ENCODE peak calls at places on chromosomes 4 and X, in five cellular contexts. R, L, Q, S and J are unnamed samples.

GRCh38 chr4:139532951-139533350 is 23.1 kb downstream of the SETD7 start:
- DNase-seq in S (no peak), R (no peak), L (no peak), Q (no peak), J (no peak)

GRCh38 chr4:156974264-156974663 is 2.7 kb upstream of the PDGFC start:
- DNase-seq in S (no peak), L (no peak), R (no peak), Q (no peak), J (no peak)

GRCh38 chr4:146087856-146088255 is 87.7 kb upstream of the LSM6 start:
- DNase-seq in Q (no peak), S (no peak), L (no peak), R (no peak), J (no peak)

GRCh38 chr4:105236202-105236916 is 89.7 kb downstream of the TET2 start:
- DNase-seq in L (peak), S (no peak), R (no peak), Q (no peak), J (no peak)

GRCh38 chr4:184648220-184649025 is 824 bp downstream of the CASP3 start:
- DNase-seq in S (peak), R (no peak), Q (peak), L (no peak), J (no peak)

GRCh38 chrX:136450050-136450830 is 37.5 kb upstream of the BRS3 start:
- DNase-seq in L (no peak), S (no peak), Q (no peak), R (no peak), J (no peak)

GRCh38 chrX:53685711-53686110 is 808 bp downstream of the HUWE1 start:
- DNase-seq in Q (no peak), S (no peak), R (no peak), L (no peak), J (no peak)

GRCh38 chrX:31279359-31279758 is 207.5 kb upstream of the FTHL17 start:
- DNase-seq in Q (peak), R (no peak), L (no peak), S (no peak), J (no peak)

GRCh38 chr4:118756958-118757357 is 71.8 kb downstream of the METTL14 start:
- DNase-seq in R (no peak), L (no peak), Q (no peak), S (no peak), J (no peak)

GRCh38 chrX:30570505-30570904 is 7.1 kb downstream of the TASL start:
- DNase-seq in R (no peak), Q (no peak), L (no peak), S (no peak), J (no peak)

GRCh38 chr4:185654965-185655554 is 119.8 kb upstream of the PDLIM3 start:
- DNase-seq in Q (no peak), R (no peak), L (no peak), S (no peak), J (no peak)

GRCh38 chr4:125112536-125112935 is 202.2 kb upstream of the FAT4 start:
- DNase-seq in Q (no peak), L (no peak), S (no peak), R (no peak), J (no peak)
- H3K4me3 ChIP-seq in Q (no peak), L (no peak), S (no peak), R (no peak), J (no peak)

GRCh38 chr4:76605099-76605563 is 170.1 kb downstream of the SHROOM3 start:
- DNase-seq in L (no peak), Q (no peak), S (peak), R (no peak), J (no peak)

GRCh38 chr4:76607846-76608245 is 172.8 kb downstream of the SHROOM3 start:
- DNase-seq in R (no peak), Q (no peak), S (no peak), L (no peak), J (no peak)

GRCh38 chr4:76607266-76607799 is 172.3 kb downstream of the SHROOM3 start:
- DNase-seq in R (no peak), S (no peak), L (peak), Q (peak), J (no peak)

GRCh38 chr4:76610751-76611150 is 175.7 kb downstream of the SHROOM3 start:
- DNase-seq in L (no peak), Q (no peak), R (no peak), S (no peak), J (no peak)

DNA sequence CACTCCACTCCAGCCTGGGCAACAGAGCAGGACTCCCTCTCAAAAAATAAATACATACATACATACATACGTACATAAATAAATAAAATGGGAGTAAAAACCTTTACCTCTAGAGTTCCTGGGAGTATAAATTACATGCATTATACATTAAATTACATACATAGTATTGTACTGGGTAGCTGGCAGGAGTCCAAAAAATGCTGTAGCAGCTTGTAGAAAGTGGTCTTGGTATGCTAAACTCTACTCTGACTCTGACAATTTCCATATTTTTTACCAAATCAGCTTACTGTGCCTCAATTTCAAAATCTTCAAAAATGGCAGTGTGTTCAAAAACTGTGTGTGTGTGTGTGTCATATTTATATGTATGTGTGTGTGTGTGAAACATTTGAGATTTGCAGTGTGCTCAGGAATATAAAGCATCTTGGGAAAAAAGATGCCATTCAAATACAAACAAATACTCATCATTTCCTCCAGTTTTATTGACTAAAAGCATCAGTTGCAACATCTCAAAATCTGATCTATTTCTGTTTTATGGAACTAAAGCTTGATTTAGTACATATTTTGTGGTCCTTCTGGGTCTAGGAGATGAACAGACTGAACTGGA is 171.7 kb downstream of the SHROOM3 start:
- DNase-seq in Q (no peak), L (no peak), R (no peak), S (no peak), J (peak)
- H3K4me3 ChIP-seq in Q (no peak), L (no peak), R (no peak), S (no peak), J (no peak)

GRCh38 chr4:44916406-44916805 is 190.1 kb upstream of the GNPDA2 start:
- DNase-seq in L (no peak), S (no peak), R (no peak), Q (no peak), J (no peak)
- H3K4me3 ChIP-seq in L (no peak), S (peak), R (peak), Q (no peak), J (no peak)

DNA sequence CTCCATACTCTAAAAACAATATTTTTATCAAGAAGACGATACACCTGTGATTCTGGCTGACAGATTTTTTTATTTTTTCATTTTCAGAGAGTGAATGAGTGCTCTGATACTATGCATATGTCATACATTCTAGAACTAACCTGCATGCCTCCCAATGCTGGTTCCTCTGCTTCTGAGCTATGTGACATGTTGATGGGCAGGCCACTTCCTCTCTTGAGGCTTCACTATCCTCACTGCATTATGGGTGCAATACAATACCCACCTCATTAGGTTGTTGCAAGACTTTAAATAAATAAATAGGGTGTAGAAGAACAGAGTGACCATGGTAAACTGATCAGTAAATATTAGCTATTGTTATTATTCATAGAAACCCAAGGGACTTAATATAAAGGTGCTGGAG is 408.3 kb downstream of the HNRNPD start:
- DNase-seq in S (no peak), R (no peak), L (no peak), Q (no peak), J (no peak)
- H3K4me3 ChIP-seq in S (no peak), R (no peak), L (no peak), Q (no peak), J (no peak)

GRCh38 chrX:129779747-129780146 is at the start of gene SASH3:
- DNase-seq in Q (no peak), R (no peak), L (peak), S (no peak), J (no peak)
- H3K4me3 ChIP-seq in Q (no peak), R (no peak), L (peak), S (no peak), J (no peak)

GRCh38 chr4:23887989-23888388 is 1.9 kb downstream of the PPARGC1A start:
- DNase-seq in Q (no peak), S (no peak), L (no peak), R (no peak), J (no peak)

GRCh38 chr4:23887173-23887572 is 2.7 kb downstream of the PPARGC1A start:
- DNase-seq in R (no peak), L (no peak), S (no peak), Q (no peak), J (no peak)

GRCh38 chr4:23889814-23890269 is at the start of gene PPARGC1A:
- DNase-seq in L (no peak), S (peak), Q (peak), R (no peak), J (no peak)

GRCh38 chr4:23889368-23889767 is 479 bp downstream of the PPARGC1A start:
- DNase-seq in Q (no peak), R (no peak), S (no peak), L (no peak), J (no peak)

DNA sequence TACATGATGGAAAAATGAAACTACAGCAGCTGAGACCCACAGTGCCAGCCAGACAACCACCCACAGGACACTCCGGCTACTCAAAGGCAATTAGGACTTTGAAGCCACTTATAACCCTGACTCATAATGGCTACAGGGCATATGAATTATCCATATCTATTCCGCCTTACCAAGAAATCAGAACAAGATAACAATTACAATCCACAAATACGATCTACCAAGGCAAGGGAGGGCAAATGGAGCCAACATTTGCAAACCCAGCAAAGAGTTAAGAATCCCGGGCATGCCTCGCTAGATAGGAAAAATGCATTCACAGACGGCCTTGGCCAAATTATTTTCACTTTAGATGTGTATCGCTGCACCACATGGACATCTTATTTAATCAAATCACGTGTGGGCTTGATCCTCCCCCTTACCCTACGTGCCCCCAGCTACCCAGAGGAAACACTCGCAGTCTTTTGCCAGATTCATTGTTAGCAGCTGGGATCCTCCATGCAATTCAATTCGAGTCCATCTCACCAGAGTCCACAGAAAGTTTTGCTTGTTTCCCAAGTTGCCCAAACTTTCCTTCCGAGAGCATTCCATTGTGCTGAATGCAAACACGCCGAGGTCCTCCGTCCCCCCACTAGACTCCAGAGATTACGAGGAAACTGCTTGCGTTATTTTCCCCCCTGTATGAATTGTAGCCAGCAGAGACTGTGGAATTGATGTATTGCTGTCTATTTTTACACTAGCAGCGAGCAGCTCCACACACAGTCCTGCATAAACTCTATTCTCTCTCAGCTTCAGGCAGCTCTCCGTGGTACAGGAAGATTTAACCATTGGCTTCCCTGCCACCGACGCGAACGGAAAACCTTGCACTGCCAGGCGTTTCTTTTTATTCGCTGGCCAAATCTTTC is 1.2 kb downstream of the PPARGC1A start:
- DNase-seq in S (no peak), L (no peak), Q (peak), R (no peak), J (no peak)
- H3K4me3 ChIP-seq in S (peak), L (no peak), Q (peak), R (peak), J (peak)

GRCh38 chrX:37904833-37905232 is 57.5 kb upstream of the DYNLT3 start:
- DNase-seq in R (no peak), S (no peak), Q (no peak), L (no peak), J (no peak)

GRCh38 chrX:37912286-37912685 is 64.9 kb upstream of the DYNLT3 start:
- DNase-seq in L (no peak), Q (no peak), S (no peak), R (no peak), J (no peak)

GRCh38 chrX:37910186-37910585 is 62.8 kb upstream of the DYNLT3 start:
- DNase-seq in S (no peak), L (no peak), Q (no peak), R (no peak), J (no peak)

GRCh38 chrX:37905436-37906147 is 58.2 kb upstream of the DYNLT3 start:
- DNase-seq in S (peak), L (no peak), Q (peak), R (no peak), J (no peak)

GRCh38 chrX:37906357-37906756 is 59.0 kb upstream of the DYNLT3 start:
- DNase-seq in Q (no peak), L (no peak), S (no peak), R (no peak), J (no peak)
- H3K4me3 ChIP-seq in Q (peak), L (no peak), S (no peak), R (peak), J (peak)

DNA sequence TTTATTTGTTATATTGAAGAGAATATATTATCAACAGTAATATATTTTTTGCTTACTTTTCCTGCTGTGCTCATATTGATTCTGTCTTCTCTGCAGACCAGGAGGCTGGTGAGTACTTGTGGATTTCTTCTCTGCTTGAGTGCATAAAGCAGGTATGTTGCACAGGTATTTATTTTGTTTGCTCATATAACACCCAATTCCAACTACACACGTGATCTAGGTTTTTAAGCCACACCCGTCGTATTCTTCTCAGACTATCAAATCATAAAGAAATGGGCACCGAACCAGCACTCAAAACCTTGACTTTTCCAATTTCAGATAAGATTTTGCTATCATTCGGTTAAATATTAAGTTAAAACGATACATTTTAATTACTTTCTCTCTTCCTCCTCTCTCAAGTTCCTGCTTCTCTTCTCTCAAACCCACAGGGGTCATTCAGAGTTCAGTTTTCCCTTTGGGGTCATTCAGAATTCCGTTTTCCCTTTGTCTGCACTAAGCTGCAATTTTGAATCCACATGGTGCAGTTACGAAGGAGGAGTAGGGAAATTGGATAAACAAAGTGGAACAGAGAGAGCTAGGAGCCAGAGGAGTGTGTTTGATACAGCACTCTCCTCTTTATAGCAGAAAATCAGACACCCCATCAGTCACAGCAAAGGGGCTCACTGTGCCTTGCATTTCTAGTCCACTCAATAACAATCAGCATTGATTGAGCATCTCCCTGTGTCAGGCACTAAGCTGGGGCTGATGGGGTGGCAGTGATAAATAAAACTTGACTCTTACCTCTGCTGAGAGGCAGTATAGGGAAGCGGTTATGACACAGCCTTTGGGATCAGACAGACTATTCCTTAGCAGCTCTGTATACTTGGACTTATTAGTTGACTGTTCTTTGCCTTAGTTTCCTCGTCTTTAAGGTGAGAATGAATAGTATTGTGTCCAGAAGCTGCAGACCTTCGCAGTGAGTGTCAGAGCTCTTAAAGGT is at the start of gene ADH1C:
- DNase-seq in S (no peak), Q (no peak), L (no peak), R (no peak), J (no peak)
- H3K4me3 ChIP-seq in S (no peak), Q (no peak), L (no peak), R (no peak), J (no peak)